ENCODE peak calls at places on chromosomes 1 and 21, in four cellular contexts. O is body of pancreas, P is kidney, T is caudate nucleus. M is an unnamed sample.

GRCh38 chr1:209880051-209880450 is 52.3 kb downstream of the UTP25 start:
- DNase-seq in O (no peak), T (no peak), P (no peak), M (no peak)

GRCh38 chr1:37478451-37478871 is 4.1 kb downstream of the ZC3H12A start:
- DNase-seq in P (no peak), T (no peak), O (no peak), M (no peak)

GRCh38 chr1:33367488-33368405 is 46.8 kb upstream of the A3GALT2 start:
- DNase-seq in O (peak; percentile 89), T (peak; percentile 91), P (peak; percentile 95), M (peak; percentile 97)

GRCh38 chr1:223341111-223341510 is 22.9 kb downstream of the SUSD4 start:
- DNase-seq in T (no peak), O (peak; percentile 45), P (no peak), M (peak; percentile 61)

GRCh38 chr1:184479435-184480202 is 92.8 kb downstream of the C1orf21 start:
- DNase-seq in T (no peak), O (no peak), P (no peak), M (no peak)

GRCh38 chr21:44866780-44867179 is 6.7 kb downstream of the PTTG1IP start:
- DNase-seq in T (no peak), P (no peak), O (no peak), M (peak; percentile 12)

GRCh38 chr1:35202048-35202719 is 9.2 kb upstream of the SFPQ start:
- DNase-seq in O (peak; percentile 76), T (peak; percentile 71), P (no peak), M (peak; percentile 74)

GRCh38 chr1:22415489-22415888 is 36.2 kb upstream of the ZBTB40 start:
- DNase-seq in P (no peak), O (no peak), T (no peak), M (no peak)

GRCh38 chr1:1562556-1563195 is 12.0 kb downstream of the SSU72 start:
- DNase-seq in P (no peak), T (no peak), O (no peak), M (no peak)

GRCh38 chr1:201309420-201309819 is 26.1 kb downstream of the PKP1 start:
- DNase-seq in T (no peak), P (no peak), O (peak; percentile 47), M (no peak)

GRCh38 chr1:230326971-230327891 is 98.9 kb downstream of the PGBD5 start:
- DNase-seq in T (no peak), P (no peak), O (no peak), M (peak; percentile 62)

GRCh38 chr1:4734791-4735190 is 80.4 kb downstream of the AJAP1 start:
- DNase-seq in O (no peak), P (peak; percentile 39), T (no peak), M (no peak)

GRCh38 chr21:23887709-23888303 is 1719.5 kb downstream of the MRPL39 start:
- DNase-seq in O (no peak), P (no peak), T (no peak), M (peak; percentile 87)

GRCh38 chr21:23881783-23882182 is 1725.5 kb downstream of the MRPL39 start:
- DNase-seq in T (no peak), P (no peak), O (no peak), M (no peak)

GRCh38 chr21:23890652-23891051 is 1716.6 kb downstream of the MRPL39 start:
- DNase-seq in T (no peak), O (no peak), P (no peak), M (no peak)

GRCh38 chr21:23886828-23887708 is 1720.2 kb downstream of the MRPL39 start:
- DNase-seq in O (no peak), P (no peak), T (no peak), M (no peak)
- H3K27ac ChIP-seq in O (no peak overlapping the region), P (no peak overlapping the region), T (no peak overlapping the region), M (no peak overlapping the region)

GRCh38 chr1:23796466-23797271 is 3.9 kb downstream of the GALE start:
- DNase-seq in O (peak; percentile 32), P (no peak), T (no peak), M (peak; percentile 71)
- H3K27ac ChIP-seq in O (no peak overlapping the region), P (no peak overlapping the region), T (no peak overlapping the region), M (no peak overlapping the region)

GRCh38 chr1:80893140-80893539 is 907.6 kb upstream of the ADGRL2 start:
- DNase-seq in T (no peak), O (no peak), P (no peak), M (no peak)
- H3K27ac ChIP-seq in T (no peak overlapping the region), O (no peak overlapping the region), P (no peak overlapping the region), M (no peak overlapping the region)

GRCh38 chr1:52306227-52307006 is 59.6 kb downstream of the CC2D1B start:
- DNase-seq in T (no peak), P (no peak), O (peak; percentile 19), M (no peak)

DNA sequence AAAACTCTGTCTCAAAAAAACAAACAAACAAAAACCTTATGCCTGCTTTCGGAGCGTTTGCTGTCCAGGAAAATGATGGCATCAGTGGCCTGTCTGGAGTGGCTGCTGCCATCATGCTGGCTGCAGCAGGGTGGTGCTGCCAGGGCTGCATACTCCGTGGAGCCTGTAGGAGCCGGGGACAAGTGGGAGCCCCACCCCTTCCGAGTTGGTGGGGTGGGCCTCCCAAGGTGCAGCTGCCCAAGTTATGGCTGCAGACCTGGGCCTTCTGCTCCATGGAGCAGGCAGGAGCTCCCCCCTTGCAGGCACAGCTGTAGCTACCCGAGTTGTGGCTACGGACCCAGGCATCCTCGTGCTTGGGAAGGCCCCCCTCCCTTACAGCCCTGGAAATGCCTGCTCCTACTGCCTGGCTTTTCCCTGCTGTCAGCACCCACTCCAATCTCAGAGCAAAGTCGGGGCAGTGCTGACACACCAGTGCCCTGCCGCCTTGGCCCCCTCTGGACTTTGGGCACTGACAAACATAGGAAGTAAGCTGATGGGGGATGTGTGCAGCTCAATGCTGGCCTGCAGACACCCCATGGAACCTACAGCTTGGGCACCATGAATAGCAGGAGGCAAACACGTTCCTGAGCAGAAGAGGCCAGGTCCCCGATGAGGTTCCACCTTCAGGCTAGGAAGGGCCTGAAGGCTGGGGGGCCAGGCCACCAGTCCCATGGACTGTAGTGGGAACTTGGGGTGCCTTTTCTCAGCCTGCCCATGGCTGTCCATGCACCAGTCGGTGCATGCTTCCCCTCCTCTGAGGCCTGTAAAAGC is 60.4 kb downstream of the CC2D1B start:
- DNase-seq in T (no peak), P (peak; percentile 61), O (no peak), M (no peak)
- H3K27ac ChIP-seq in T (no peak overlapping the region), P (no peak overlapping the region), O (no peak overlapping the region), M (no peak overlapping the region)

GRCh38 chr1:206978259-206978658 is 8.0 kb upstream of the FCAMR start:
- DNase-seq in T (no peak), P (no peak), O (no peak), M (no peak)
- H3K27ac ChIP-seq in T (no peak overlapping the region), P (no peak overlapping the region), O (no peak overlapping the region), M (no peak overlapping the region)

GRCh38 chr1:178679237-178679636 is 45.8 kb upstream of the RALGPS2 start:
- DNase-seq in P (no peak), T (no peak), O (no peak), M (no peak)
- H3K27ac ChIP-seq in P (no peak overlapping the region), T (no peak overlapping the region), O (no peak overlapping the region), M (no peak overlapping the region)

DNA sequence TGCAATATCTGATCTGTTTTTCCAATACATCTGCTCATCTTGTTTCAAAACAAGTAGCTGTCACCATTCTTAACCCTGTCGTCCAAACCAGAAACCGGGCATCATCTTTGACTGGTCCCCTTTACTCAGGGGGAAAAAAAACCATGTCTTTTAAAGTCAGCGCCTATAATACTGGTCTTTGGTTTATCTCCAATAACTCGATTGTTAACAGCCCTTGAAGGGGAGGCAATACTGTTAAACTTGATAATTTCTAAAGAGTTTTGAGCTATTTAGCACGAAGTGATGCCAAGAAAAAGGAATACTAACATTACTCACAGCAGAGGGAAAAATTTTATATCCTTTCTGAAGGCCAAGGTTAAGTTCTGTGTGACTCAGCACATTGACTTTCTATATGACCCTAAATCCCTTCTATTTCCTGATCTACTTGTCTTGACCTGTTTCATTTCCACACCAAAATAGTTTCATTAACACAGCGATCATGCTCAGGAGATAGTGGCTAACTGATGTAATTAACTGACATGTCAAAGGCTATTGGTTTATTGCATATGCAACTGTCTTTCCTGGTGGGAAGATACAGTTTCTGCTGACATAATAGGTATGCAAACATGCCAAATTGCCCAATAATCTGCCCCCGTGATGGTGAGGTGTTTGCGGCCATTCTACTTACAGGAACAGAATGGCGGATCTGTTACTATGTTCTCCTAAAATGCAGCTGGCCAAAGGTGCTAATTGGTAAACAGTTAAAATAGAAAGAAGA is 59.1 kb downstream of the NFIA start:
- DNase-seq in T (no peak), O (no peak), P (no peak), M (no peak)
- H3K27ac ChIP-seq in T (peak overlapping the region; percentile 15), O (peak overlapping the region; percentile 17), P (no peak overlapping the region), M (peak overlapping the region; percentile 39)

GRCh38 chr1:14242145-14242544 is 356.3 kb upstream of the KAZN start:
- DNase-seq in T (no peak), O (no peak), P (no peak), M (no peak)

GRCh38 chr1:14242870-14243269 is 355.6 kb upstream of the KAZN start:
- DNase-seq in O (no peak), T (no peak), P (no peak), M (no peak)

GRCh38 chr1:14240265-14240664 is 358.2 kb upstream of the KAZN start:
- DNase-seq in T (no peak), O (no peak), P (no peak), M (no peak)

GRCh38 chr1:14238472-14239059 is 359.9 kb upstream of the KAZN start:
- DNase-seq in T (no peak), O (peak; percentile 21), P (peak; percentile 63), M (no peak)
- H3K27ac ChIP-seq in T (no peak overlapping the region), O (no peak overlapping the region), P (no peak overlapping the region), M (no peak overlapping the region)

DNA sequence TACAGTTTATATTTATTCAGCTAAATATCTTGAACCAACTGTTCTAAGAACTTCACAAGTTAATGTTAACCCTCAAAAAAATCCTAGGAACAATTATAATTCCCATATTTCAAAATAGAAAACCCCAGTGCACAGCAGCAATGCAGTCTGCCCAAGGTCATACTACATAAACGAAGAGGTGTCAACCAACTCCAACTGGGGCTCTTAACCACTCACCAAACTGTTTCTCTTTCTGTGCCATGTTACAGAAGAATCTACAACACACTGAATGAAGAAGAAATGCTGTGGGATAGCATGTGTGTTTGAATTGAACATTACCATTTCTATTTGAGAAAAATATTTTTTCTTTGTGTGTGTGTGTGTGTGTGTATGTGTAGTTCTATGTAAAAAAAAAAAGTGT is 35.7 kb downstream of the EIF4G3 start:
- DNase-seq in T (no peak), O (no peak), P (no peak), M (no peak)
- H3K27ac ChIP-seq in T (no peak overlapping the region), O (no peak overlapping the region), P (no peak overlapping the region), M (no peak overlapping the region)

M was measured in spleen.